ENCODE peak calls at places on chromosomes 11 and 22, in seven cellular contexts. One of them, this sample, is unnamed.

GRCh38 chr11:31397239-31397834 is 27.7 kb downstream of the DNAJC24 start:
- DNase-seq in germinal center: peak
- DNase-seq in suprapubic skin: no peak
- DNase-seq in brain pericyte: no peak
- DNase-seq in EH: peak
- DNase-seq in naive thymus-derived CD4-positive, alpha-beta T cell: peak
- DNase-seq in NCI-H510A: no peak
- DNase-seq in this sample: no peak

GRCh38 chr11:123474994-123475393 is 44.9 kb downstream of the GRAMD1B start:
- DNase-seq in germinal center: no peak
- DNase-seq in suprapubic skin: no peak
- DNase-seq in brain pericyte: no peak
- DNase-seq in EH: peak
- DNase-seq in naive thymus-derived CD4-positive, alpha-beta T cell: no peak
- DNase-seq in NCI-H510A: no peak
- DNase-seq in this sample: no peak

GRCh38 chr11:328012-328411 is 7.4 kb upstream of the IFITM3 start:
- DNase-seq in germinal center: no peak
- DNase-seq in suprapubic skin: no peak
- DNase-seq in brain pericyte: no peak
- DNase-seq in EH: no peak
- DNase-seq in naive thymus-derived CD4-positive, alpha-beta T cell: no peak
- DNase-seq in NCI-H510A: no peak
- DNase-seq in this sample: no peak

GRCh38 chr22:24230911-24231656 is 13.8 kb downstream of the GGT5 start:
- DNase-seq in germinal center: peak
- DNase-seq in suprapubic skin: no peak
- DNase-seq in brain pericyte: no peak
- DNase-seq in EH: no peak
- DNase-seq in naive thymus-derived CD4-positive, alpha-beta T cell: peak
- DNase-seq in NCI-H510A: no peak
- DNase-seq in this sample: peak

GRCh38 chr22:22156716-22157499 is 87.7 kb upstream of the VPREB1 start:
- DNase-seq in germinal center: peak
- DNase-seq in suprapubic skin: no peak
- DNase-seq in brain pericyte: no peak
- DNase-seq in EH: peak
- DNase-seq in naive thymus-derived CD4-positive, alpha-beta T cell: peak
- DNase-seq in NCI-H510A: peak
- DNase-seq in this sample: peak

GRCh38 chr11:128904872-128905344 is 13.8 kb downstream of the KCNJ5 start:
- DNase-seq in germinal center: peak
- DNase-seq in suprapubic skin: no peak
- DNase-seq in brain pericyte: no peak
- DNase-seq in EH: peak
- DNase-seq in naive thymus-derived CD4-positive, alpha-beta T cell: no peak
- DNase-seq in NCI-H510A: peak
- DNase-seq in this sample: no peak

GRCh38 chr11:113177596-113178115 is 136.7 kb upstream of the TTC12 start:
- DNase-seq in germinal center: no peak
- DNase-seq in suprapubic skin: no peak
- DNase-seq in brain pericyte: no peak
- DNase-seq in EH: no peak
- DNase-seq in naive thymus-derived CD4-positive, alpha-beta T cell: no peak
- DNase-seq in NCI-H510A: no peak
- DNase-seq in this sample: no peak

GRCh38 chr11:117191680-117192400 is 7.3 kb upstream of the TAGLN start:
- DNase-seq in germinal center: no peak
- DNase-seq in suprapubic skin: no peak
- DNase-seq in brain pericyte: no peak
- DNase-seq in EH: no peak
- DNase-seq in naive thymus-derived CD4-positive, alpha-beta T cell: no peak
- DNase-seq in NCI-H510A: no peak
- DNase-seq in this sample: no peak